ENCODE peak calls at places on chromosomes 4 and X, in four cellular contexts. T, X, E and N are unnamed samples.

GRCh38 chrX:96563663-96564062 is 121.0 kb upstream of the DIAPH2 start:
- DNase-seq in E (peak; percentile 52), X (no peak), T (no peak), N (no peak)

GRCh38 chrX:140477987-140478386 is 26.9 kb downstream of the SOX3 start:
- DNase-seq in E (no peak), X (no peak), T (no peak), N (no peak)

GRCh38 chrX:136814847-136815634 is 34.3 kb upstream of the ARHGEF6 start:
- DNase-seq in E (no peak), T (no peak), X (no peak), N (no peak)

GRCh38 chrX:154526901-154527675 is 11.1 kb upstream of the FAM3A start:
- DNase-seq in T (peak; percentile 71), X (peak; percentile 67), E (peak; percentile 89), N (peak; percentile 77)

GRCh38 chr4:32061916-32062315 is 1341.7 kb downstream of the PCDH7 start:
- DNase-seq in T (no peak), X (no peak), E (no peak), N (no peak)

GRCh38 chrX:132426695-132427281 is 62.0 kb downstream of the MBNL3 start:
- DNase-seq in T (no peak), X (no peak), E (no peak), N (no peak)

GRCh38 chr4:1991596-1992434 is 17.0 kb downstream of the NELFA start:
- DNase-seq in X (no peak), T (no peak), E (no peak), N (no peak)

GRCh38 chrX:10047631-10048030 is 80.5 kb downstream of the CLDN34 start:
- DNase-seq in X (no peak), T (peak; percentile 40), E (no peak), N (no peak)

GRCh38 chr4:137125011-137125410 is 407.3 kb downstream of the PCDH18 start:
- DNase-seq in T (no peak), X (no peak), E (peak; percentile 39), N (peak; percentile 8)

GRCh38 chr4:31156221-31156620 is 436.1 kb downstream of the PCDH7 start:
- DNase-seq in T (no peak), X (no peak), E (no peak), N (no peak)

GRCh38 chr4:20313237-20314030 is 61.7 kb downstream of the SLIT2 start:
- DNase-seq in E (peak; percentile 29), X (no peak), T (no peak), N (peak; percentile 12)

GRCh38 chrX:103157511-103158316 is 57.2 kb upstream of the BEX4 start:
- DNase-seq in X (peak; percentile 31), T (peak; percentile 58), E (peak; percentile 23), N (peak; percentile 72)

GRCh38 chr4:47071863-47072441 is 40.6 kb downstream of the GABRB1 start:
- DNase-seq in E (no peak), X (no peak), T (peak; percentile 75), N (no peak)

GRCh38 chr4:102598102-102598758 is 97.1 kb downstream of the NFKB1 start:
- DNase-seq in X (no peak), E (no peak), T (no peak), N (no peak)

GRCh38 chr4:102599455-102599854 is 98.3 kb downstream of the NFKB1 start:
- DNase-seq in T (no peak), E (no peak), X (no peak), N (no peak)

GRCh38 chr4:102600689-102601088 is 99.5 kb downstream of the NFKB1 start:
- DNase-seq in T (no peak), E (no peak), X (no peak), N (no peak)

GRCh38 chr4:102599887-102600286 is 98.7 kb downstream of the NFKB1 start:
- DNase-seq in T (no peak), E (no peak), X (no peak), N (no peak)

DNA sequence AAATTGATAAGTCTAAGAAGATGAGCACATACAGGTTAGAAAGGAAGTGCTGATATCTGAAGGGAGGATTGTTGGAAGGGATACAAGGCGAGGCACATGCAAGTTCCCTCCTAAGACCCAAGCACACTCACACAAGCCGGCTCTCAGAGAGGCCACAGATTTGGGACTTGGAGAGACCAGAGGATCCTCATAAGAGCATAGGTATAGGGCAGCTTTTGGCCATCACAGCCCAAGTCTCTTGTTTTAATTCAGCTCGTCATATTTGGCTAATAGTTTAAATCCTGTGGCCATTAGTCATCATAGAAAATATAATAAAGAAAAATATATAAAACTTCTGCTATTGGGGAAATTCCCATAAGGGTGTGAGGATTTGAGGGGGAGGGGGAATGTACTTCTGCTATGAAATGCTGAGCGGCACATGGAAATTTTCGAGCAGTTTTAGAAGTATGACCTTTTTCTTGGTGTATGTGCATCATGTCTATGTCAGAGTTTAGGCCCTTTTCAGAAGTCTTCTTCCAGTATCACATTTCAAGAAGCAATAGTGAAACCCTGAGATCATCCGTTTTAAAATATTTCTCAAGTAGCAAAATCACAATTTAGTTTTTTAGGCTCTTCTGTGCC is 97.7 kb downstream of the NFKB1 start:
- DNase-seq in T (no peak), X (no peak), E (no peak), N (no peak)
- TF ChIP-seq MYC in T (no peak), X (no peak), E (no peak), N (no peak)

GRCh38 chrX:53166103-53166502 is 58.9 kb downstream of the KDM5C start:
- DNase-seq in E (no peak), T (no peak), X (no peak), N (no peak)
- H3K4me3 ChIP-seq in E (no peak overlapping the region), T (no peak overlapping the region), X (no peak overlapping the region), N (no peak overlapping the region)

GRCh38 chrX:77009691-77010090 is 437.5 kb upstream of the FGF16 start:
- DNase-seq in X (no peak), T (no peak), E (peak; percentile 15), N (no peak)
- TF ChIP-seq MYC in X (no peak), T (no peak), E (no peak), N (no peak)

GRCh38 chr4:153365003-153365402 is 20.5 kb downstream of the MND1 start:
- DNase-seq in E (no peak), T (no peak), X (no peak), N (no peak)
- H3K4me3 ChIP-seq in E (no peak overlapping the region), T (no peak overlapping the region), X (no peak overlapping the region), N (no peak overlapping the region)

GRCh38 chr4:17985832-17986231 is 35.7 kb downstream of the LCORL start:
- DNase-seq in T (no peak), E (no peak), X (no peak), N (no peak)

GRCh38 chr4:17981063-17981462 is 40.5 kb downstream of the LCORL start:
- DNase-seq in T (no peak), X (no peak), E (no peak), N (peak; percentile 28)
- TF ChIP-seq MYC in T (no peak), X (no peak), E (no peak), N (no peak)

GRCh38 chr4:185352741-185353140 is 43.0 kb downstream of the LRP2BP start:
- DNase-seq in E (no peak), T (no peak), X (no peak), N (no peak)
- H3K4me3 ChIP-seq in E (no peak overlapping the region), T (no peak overlapping the region), X (no peak overlapping the region), N (no peak overlapping the region)

GRCh38 chr4:53640576-53641459 is 49.5 kb upstream of the LNX1 start:
- DNase-seq in T (no peak), E (no peak), X (no peak), N (no peak)

GRCh38 chr4:53647547-53647946 is 56.3 kb upstream of the LNX1 start:
- DNase-seq in T (no peak), X (no peak), E (no peak), N (peak; percentile 38)

GRCh38 chr4:53645108-53645507 is 53.8 kb upstream of the LNX1 start:
- DNase-seq in E (no peak), X (no peak), T (no peak), N (no peak)

GRCh38 chr4:53646792-53647191 is 55.5 kb upstream of the LNX1 start:
- DNase-seq in E (no peak), X (no peak), T (peak; percentile 54), N (no peak)

GRCh38 chr4:53644607-53645006 is 53.3 kb upstream of the LNX1 start:
- DNase-seq in E (no peak), X (no peak), T (no peak), N (peak; percentile 32)
- TF ChIP-seq MYC in E (no peak), X (no peak), T (no peak), N (no peak)

DNA sequence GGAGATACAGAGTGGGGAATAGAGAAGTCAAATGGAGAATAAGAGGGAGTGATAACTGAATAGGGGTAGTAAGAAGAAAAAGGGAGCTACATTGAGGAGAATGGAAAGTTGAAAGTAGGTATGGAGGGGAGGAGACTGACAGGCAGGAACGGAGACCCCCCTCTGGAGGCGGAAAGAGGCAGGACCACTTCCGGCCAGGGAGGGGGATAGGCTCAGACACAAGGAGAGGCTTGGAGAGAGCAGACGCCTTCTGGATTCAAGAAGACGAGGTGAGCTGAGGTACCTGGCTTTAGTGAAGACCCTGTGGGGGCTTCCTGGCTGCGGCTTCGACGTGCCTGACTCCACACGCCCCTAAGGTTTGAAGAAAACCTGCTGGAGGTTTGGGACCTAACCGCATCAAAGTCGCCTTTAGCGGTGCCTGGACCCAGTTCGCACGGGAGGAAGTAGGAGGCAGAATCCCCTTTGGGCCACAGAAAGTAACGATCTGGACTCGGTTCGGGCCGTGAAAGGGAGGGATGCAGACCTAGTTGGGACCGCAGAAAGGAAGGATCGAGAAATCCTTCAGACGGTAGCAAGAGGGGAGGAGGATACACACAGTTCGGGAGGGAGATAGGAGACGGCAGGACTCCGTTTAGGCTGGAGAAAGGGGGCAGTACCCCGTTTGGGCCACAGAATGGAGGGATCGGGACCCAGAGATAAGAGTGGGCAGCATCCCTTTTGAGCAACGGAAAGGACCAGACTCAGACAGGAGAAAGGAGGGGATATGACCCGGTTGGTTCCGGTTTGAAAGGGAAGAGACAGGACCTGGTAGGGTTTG is at the start of gene TRO:
- DNase-seq in T (no peak), X (no peak), E (no peak), N (no peak)
- H3K4me3 ChIP-seq in T (peak within 1 kb of the TSS; percentile 55), X (peak within 1 kb of the TSS; percentile 11), E (peak within 1 kb of the TSS; percentile 48), N (no peak within 1 kb of the TSS)